ENCODE peak calls at places on chromosomes 6 and 20, in six cellular contexts. T is GM04503; F is activated CD4-positive, alpha-beta T cell treated with anti-CD3 and anti-CD28 coated beads for 1 hour; R is aorta; O is mammary epithelial cell; J is activated naive CD4-positive, alpha-beta T cell treated with anti-CD3 and anti-CD28 coated beads, Interleukin-2, amount 50 U/mL, for 72 hours. E is an unnamed sample.

GRCh38 chr6:150492941-150493340 is 106.7 kb upstream of the PLEKHG1 start:
- DNase-seq in T (no peak), F (no peak), R (no peak), O (peak), J (no peak), E (no peak)

GRCh38 chr6:122184260-122184934 is 215.1 kb upstream of the HSF2 start:
- DNase-seq in T (no peak), F (no peak), R (no peak), O (peak), J (no peak), E (no peak)

GRCh38 chr6:72620866-72621242 is 1.0 kb upstream of the KCNQ5 start:
- DNase-seq in T (no peak), F (no peak), R (peak), O (no peak), J (no peak), E (peak)

GRCh38 chr6:140079328-140079727 is 704.9 kb upstream of the CITED2 start:
- DNase-seq in T (no peak), F (no peak), R (no peak), O (no peak), J (no peak), E (no peak)

GRCh38 chr6:35259946-35260626 is 551 bp downstream of the ZNF76 start:
- DNase-seq in T (no peak), F (peak), R (peak), O (peak), J (peak), E (peak)

GRCh38 chr6:12160350-12160749 is 129.8 kb upstream of the EDN1 start:
- DNase-seq in T (peak), F (no peak), R (no peak), O (no peak), J (no peak), E (no peak)

GRCh38 chr6:82275686-82276085 is 28.1 kb upstream of the IBTK start:
- DNase-seq in T (no peak), F (no peak), R (no peak), O (no peak), J (no peak), E (no peak)

GRCh38 chr20:51767018-51767866 is 948 bp downstream of the ATP9A start:
- DNase-seq in T (no peak), F (no peak), R (peak), O (peak), J (no peak), E (peak)

GRCh38 chr6:154402081-154402780 is 45.6 kb upstream of the IPCEF1 start:
- DNase-seq in T (no peak), F (no peak), R (no peak), O (peak), J (no peak), E (no peak)

GRCh38 chr20:38685853-38686473 is 38.3 kb upstream of the SLC32A1 start:
- DNase-seq in T (no peak), F (no peak), R (no peak), O (peak), J (no peak), E (peak)

GRCh38 chr6:155388546-155388945 is 67.1 kb downstream of the NOX3 start:
- DNase-seq in T (no peak), F (no peak), R (no peak), O (no peak), J (no peak), E (no peak)

GRCh38 chr6:38350882-38351281 is 288.8 kb downstream of the BTBD9 start:
- DNase-seq in T (peak), F (no peak), R (no peak), O (no peak), J (no peak), E (no peak)

GRCh38 chr20:38498909-38499308 is 26.3 kb downstream of the RALGAPB start:
- DNase-seq in T (no peak), F (no peak), R (no peak), O (no peak), J (no peak), E (no peak)

GRCh38 chr6:33164176-33164575 is 28.1 kb downstream of the COL11A2 start:
- DNase-seq in T (no peak), F (no peak), R (no peak), O (no peak), J (no peak), E (no peak)

GRCh38 chr6:32604434-32604877 is 14.8 kb upstream of the HLA-DRB1 start:
- DNase-seq in T (no peak), F (no peak), R (no peak), O (peak), J (no peak), E (no peak)

GRCh38 chr20:18692453-18692852 is 104.6 kb downstream of the DTD1 start:
- DNase-seq in T (no peak), F (no peak), R (no peak), O (no peak), J (no peak), E (no peak)

GRCh38 chr6:38319259-38320255 is 320.2 kb downstream of the BTBD9 start:
- DNase-seq in T (no peak), F (no peak), R (no peak), O (peak), J (no peak), E (no peak)

GRCh38 chr6:9621276-9621675 is 793.6 kb downstream of the TFAP2A start:
- DNase-seq in T (no peak), F (no peak), R (no peak), O (peak), J (no peak), E (no peak)

GRCh38 chr6:38708483-38708882 is 5.5 kb upstream of the GLO1 start:
- DNase-seq in T (no peak), F (no peak), R (no peak), O (no peak), J (no peak), E (no peak)

GRCh38 chr6:10759884-10760329 is 12.3 kb downstream of the TMEM14B start:
- DNase-seq in T (peak), F (no peak), R (no peak), O (peak), J (no peak), E (no peak)

GRCh38 chr6:143336446-143337152 is 113.9 kb downstream of the ADAT2 start:
- DNase-seq in T (no peak), F (no peak), R (no peak), O (peak), J (no peak), E (no peak)

GRCh38 chr20:46305331-46305972 is 2.8 kb downstream of the CDH22 start:
- DNase-seq in T (no peak), F (no peak), R (no peak), O (no peak), J (no peak), E (no peak)

GRCh38 chr6:136113736-136114173 is 136.4 kb downstream of the MTFR2 start:
- DNase-seq in T (peak), F (no peak), R (no peak), O (peak), J (no peak), E (no peak)

GRCh38 chr6:166046982-166047381 is 120.7 kb downstream of the TBXT start:
- DNase-seq in T (no peak), F (no peak), R (no peak), O (no peak), J (no peak), E (no peak)

GRCh38 chr6:142568857-142569597 is 267.2 kb downstream of the ADGRG6 start:
- DNase-seq in T (peak), F (no peak), R (no peak), O (peak), J (no peak), E (no peak)

GRCh38 chr6:110037726-110038295 is 59.7 kb downstream of the GPR6 start:
- DNase-seq in T (no peak), F (no peak), R (no peak), O (no peak), J (no peak), E (no peak)

GRCh38 chr6:153150400-153150766 is 19.3 kb upstream of the RGS17 start:
- DNase-seq in T (no peak), F (no peak), R (peak), O (no peak), J (no peak), E (no peak)

GRCh38 chr20:4797275-4797674 is 75.6 kb downstream of the PRND start:
- DNase-seq in T (no peak), F (no peak), R (no peak), O (no peak), J (no peak), E (no peak)

GRCh38 chr6:32868257-32868788 is 14.3 kb downstream of the PSMB9 start:
- DNase-seq in T (peak), F (peak), R (peak), O (peak), J (peak), E (peak)

E was measured in T-cell.